ENCODE peak calls at places on chromosomes 4 and X, in seven cellular contexts. X is lower lobe of right lung, I is OCI-LY7, J is psoas muscle, L is upper lobe of left lung, D is pancreas, M is AG10803. Q is an unnamed sample.

GRCh38 chr4:109164011-109164410 is 138.4 kb downstream of the COL25A1 start:
- DNase-seq in D (no peak), I (no peak), X (no peak), L (no peak), J (no peak), M (peak), Q (no peak)

GRCh38 chrX:111847491-111847890 is 28.5 kb upstream of the TRPC5OS start:
- DNase-seq in D (no peak), J (no peak), I (no peak), M (no peak), L (no peak), X (no peak), Q (no peak)

GRCh38 chr4:5710962-5711478 is at the start of gene EVC:
- DNase-seq in I (no peak), M (peak), D (peak), X (peak), L (peak), J (peak), Q (peak)

GRCh38 chr4:172692701-172693100 is 475.9 kb upstream of the GALNT7 start:
- DNase-seq in I (no peak), D (no peak), M (no peak), L (no peak), J (no peak), X (no peak), Q (no peak)

GRCh38 chr4:96630839-96631238 is 790.9 kb downstream of the PDHA2 start:
- DNase-seq in M (no peak), I (no peak), X (no peak), D (no peak), L (no peak), J (no peak), Q (no peak)

GRCh38 chrX:48761674-48762471 is at the start of gene GLOD5:
- DNase-seq in M (peak), L (peak), D (peak), X (peak), I (peak), J (no peak), Q (peak)

GRCh38 chr4:15868065-15868464 is 70.5 kb downstream of the FGFBP1 start:
- DNase-seq in L (no peak), J (no peak), M (no peak), X (no peak), D (no peak), I (no peak), Q (no peak)

GRCh38 chr4:183517781-183518180 is 12.9 kb downstream of the ING2 start:
- DNase-seq in I (no peak), L (no peak), X (no peak), M (no peak), J (no peak), D (no peak), Q (no peak)

GRCh38 chr4:91729851-91730250 is 573.9 kb upstream of the GRID2 start:
- DNase-seq in L (no peak), X (no peak), J (no peak), I (no peak), M (no peak), D (no peak), Q (no peak)

GRCh38 chrX:43328358-43328946 is 327.6 kb upstream of the MAOA start:
- DNase-seq in L (no peak), M (no peak), J (no peak), I (peak), X (no peak), D (no peak), Q (no peak)

GRCh38 chrX:43333543-43333942 is 322.6 kb upstream of the MAOA start:
- DNase-seq in M (no peak), X (no peak), D (no peak), L (no peak), I (peak), J (no peak), Q (no peak)
- TF ChIP-seq CTCF in M (no peak), X (no peak), D (no peak), L (peak), I (peak), J (no peak), Q (no peak)

DNA sequence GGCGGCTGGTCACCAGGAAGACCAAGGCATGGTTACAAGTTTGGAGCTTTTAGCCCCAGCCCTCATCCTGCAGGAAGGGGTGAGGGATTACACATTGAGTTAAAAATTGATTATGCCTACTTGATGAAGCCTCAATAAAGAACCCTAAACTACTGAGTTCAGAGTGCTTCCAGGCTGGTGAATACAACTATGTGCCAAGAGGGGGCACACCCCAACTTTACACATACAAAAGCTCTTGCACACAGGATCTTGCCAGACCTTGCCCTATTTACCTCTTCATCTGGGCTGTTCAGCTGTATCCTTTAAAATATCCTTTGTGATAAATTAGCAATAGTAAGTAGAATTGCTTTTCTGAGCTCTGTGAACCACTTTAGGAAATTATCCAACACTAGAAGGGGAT is 489.3 kb downstream of the INPP4B start:
- DNase-seq in L (no peak), M (no peak), X (no peak), D (no peak), I (no peak), J (no peak), Q (no peak)
- H3K4me3 ChIP-seq in L (no peak), M (no peak), X (no peak), D (no peak), I (no peak), J (no peak), Q (no peak)

GRCh38 chr4:2930821-2931764 is 32.1 kb downstream of the NOP14 start:
- DNase-seq in D (peak), J (no peak), I (no peak), L (peak), M (no peak), X (peak), Q (peak)
- TF ChIP-seq CTCF in D (no peak), J (no peak), I (peak), L (peak), M (no peak), X (peak), Q (no peak)

GRCh38 chr4:124459922-124460301 is 252.6 kb downstream of the ANKRD50 start:
- DNase-seq in X (no peak), I (no peak), J (no peak), M (peak), D (no peak), L (no peak), Q (no peak)
- H3K4me3 ChIP-seq in X (no peak), I (no peak), J (no peak), M (peak), D (no peak), L (no peak), Q (no peak)

DNA sequence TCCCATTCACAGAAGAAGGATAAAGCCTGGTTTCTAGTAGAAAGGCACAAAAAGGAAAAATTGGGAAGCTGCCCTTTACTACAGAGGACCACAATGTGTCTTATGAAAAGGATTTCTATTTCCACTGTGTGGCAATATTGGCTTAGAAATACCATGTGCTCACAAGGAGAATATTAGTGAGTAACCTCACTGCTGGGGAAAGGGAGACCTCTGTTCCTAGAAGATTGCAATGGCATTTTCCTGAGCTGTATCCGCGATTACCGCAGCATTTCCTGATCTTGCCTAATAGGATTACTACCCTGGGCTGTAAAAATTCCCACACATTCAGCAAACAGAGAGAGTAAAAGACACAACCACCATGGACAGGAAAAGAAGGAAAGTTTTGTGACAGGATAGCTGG is 308.8 kb upstream of the TECRL start:
- DNase-seq in M (no peak), D (no peak), L (no peak), J (no peak), I (no peak), X (no peak), Q (no peak)
- TF ChIP-seq CTCF in M (no peak), D (no peak), L (no peak), J (no peak), I (no peak), X (no peak), Q (no peak)

DNA sequence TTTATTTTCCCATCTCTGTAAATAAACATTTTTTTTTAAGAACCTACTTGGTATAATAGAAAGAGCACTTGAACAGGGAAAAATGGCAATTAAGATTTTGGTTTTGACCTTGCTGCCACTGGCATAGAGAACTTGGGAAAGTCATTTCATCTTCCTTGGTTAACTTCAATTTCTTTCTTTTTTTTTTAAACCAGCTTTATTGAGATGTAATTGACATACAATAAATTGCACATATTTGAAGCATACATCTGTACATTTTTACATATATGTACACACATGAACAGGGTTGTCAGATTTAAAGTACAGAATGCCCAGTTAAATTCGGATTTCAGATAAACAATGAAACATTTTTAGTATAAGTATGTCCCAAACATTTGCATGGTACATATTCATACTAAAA is 103.0 kb upstream of the RAPGEF2 start:
- DNase-seq in D (no peak), J (no peak), X (no peak), M (no peak), I (no peak), L (no peak), Q (no peak)
- H3K4me3 ChIP-seq in D (no peak), J (no peak), X (no peak), M (no peak), I (no peak), L (no peak), Q (no peak)